ENCODE peak calls at places on chromosomes 6 and 20, in ten cellular contexts. S, I, C, E, W, U, Q, B, Z and G are unnamed samples.

GRCh38 chr6:89682991-89683390 is 44.4 kb upstream of the LYRM2 start:
- DNase-seq in S (no peak), I (no peak), C (no peak), E (no peak), W (no peak), U (no peak), Q (no peak), B (no peak), Z (no peak), G (no peak)

GRCh38 chr20:34047010-34047687 is 53.4 kb downstream of the RALY start:
- DNase-seq in S (no peak), I (no peak), C (no peak), E (no peak), W (no peak), U (no peak), Q (no peak), B (no peak), Z (no peak), G (no peak)

GRCh38 chr6:137216106-137216505 is 3.1 kb downstream of the IFNGR1 start:
- DNase-seq in S (no peak), I (no peak), C (no peak), E (no peak), W (no peak), U (no peak), Q (peak; percentile 53), B (no peak), Z (no peak), G (no peak)

GRCh38 chr6:75751443-75751842 is 2.4 kb downstream of the MYO6 start:
- DNase-seq in S (no peak), I (no peak), C (no peak), E (no peak), W (no peak), U (no peak), Q (no peak), B (no peak), Z (no peak), G (peak; percentile 27)

GRCh38 chr6:30759575-30760239 is 15.4 kb upstream of the IER3 start:
- DNase-seq in S (no peak), I (no peak), C (no peak), E (no peak), W (no peak), U (peak; percentile 88), Q (peak; percentile 76), B (no peak), Z (no peak), G (peak; percentile 90)

GRCh38 chr6:97778290-97779038 is 495.4 kb upstream of the MMS22L start:
- DNase-seq in S (no peak), I (no peak), C (no peak), E (no peak), W (no peak), U (no peak), Q (no peak), B (no peak), Z (no peak), G (no peak)

GRCh38 chr6:139708342-139709199 is 334.1 kb upstream of the CITED2 start:
- DNase-seq in S (no peak), I (no peak), C (no peak), E (no peak), W (no peak), U (peak; percentile 87), Q (peak; percentile 36), B (no peak), Z (no peak), G (peak; percentile 67)

GRCh38 chr6:113508249-113508648 is 348.9 kb upstream of the MARCKS start:
- DNase-seq in S (no peak), I (no peak), C (no peak), E (no peak), W (no peak), U (no peak), Q (no peak), B (no peak), Z (no peak), G (no peak)

GRCh38 chr20:39878809-39879208 is 810.2 kb downstream of the MAFB start:
- DNase-seq in S (no peak), I (no peak), C (no peak), E (no peak), W (no peak), U (no peak), Q (peak; percentile 68), B (no peak), Z (no peak), G (no peak)

GRCh38 chr6:11143394-11144371 is 32.2 kb upstream of the ERVFRD-1 start:
- DNase-seq in S (no peak), I (peak; percentile 56), C (no peak), E (no peak), W (peak; percentile 8), U (peak; percentile 68), Q (peak; percentile 86), B (peak; percentile 84), Z (no peak), G (no peak)

GRCh38 chr20:41690702-41691101 is 72.5 kb upstream of the CHD6 start:
- DNase-seq in S (no peak), I (no peak), C (no peak), E (no peak), W (no peak), U (no peak), Q (no peak), B (no peak), Z (no peak), G (no peak)

GRCh38 chr6:33126101-33126714 is 50.4 kb downstream of the HLA-DPB1 start:
- DNase-seq in S (peak; percentile 84), I (peak; percentile 73), C (peak; percentile 59), E (peak; percentile 34), W (no peak), U (no peak), Q (peak; percentile 17), B (peak; percentile 90), Z (no peak), G (no peak)

GRCh38 chr6:50087231-50087954 is 37.7 kb upstream of the DEFB112 start:
- DNase-seq in S (no peak), I (no peak), C (no peak), E (no peak), W (no peak), U (no peak), Q (peak; percentile 26), B (no peak), Z (no peak), G (peak; percentile 18)

GRCh38 chr6:138607478-138608433 is 108.5 kb upstream of the NHSL1 start:
- DNase-seq in S (no peak), I (no peak), C (no peak), E (no peak), W (no peak), U (no peak), Q (no peak), B (no peak), Z (no peak), G (peak; percentile 52)
- TF ChIP-seq CTCF in S (no peak), I (no peak), C (no peak), E (no peak), W (no peak), U (no peak), Q (no peak), B (no peak), Z (no peak), G (peak; percentile 16)

DNA sequence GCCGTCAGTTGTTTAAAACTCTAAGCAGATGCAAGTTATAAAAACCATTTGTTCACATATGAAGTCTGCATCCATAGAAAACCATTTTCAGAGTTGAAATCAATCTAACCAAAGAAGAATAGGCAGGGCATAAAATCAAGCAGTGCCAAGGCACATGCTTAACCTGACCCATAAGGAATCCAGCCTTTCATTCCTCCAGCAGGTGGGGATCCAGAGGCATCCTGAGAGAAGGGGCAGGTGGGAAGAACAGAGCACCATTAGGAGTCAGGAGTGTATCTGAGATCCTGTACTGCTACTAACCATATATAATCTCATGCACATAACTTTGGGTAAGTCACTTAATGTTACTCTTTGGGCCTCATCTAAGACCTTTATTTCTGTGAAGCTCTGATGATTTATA is 29.4 kb upstream of the FOXO3 start:
- DNase-seq in S (no peak), I (no peak), C (no peak), E (no peak), W (no peak), U (no peak), Q (no peak), B (no peak), Z (no peak), G (no peak)
- TF ChIP-seq CTCF in S (no peak), I (no peak), C (no peak), E (no peak), W (no peak), U (no peak), Q (no peak), B (no peak), Z (no peak), G (no peak)

GRCh38 chr20:36830791-36831691 is 44.9 kb upstream of the TLDC2 start:
- DNase-seq in S (no peak), I (peak; percentile 80), C (no peak), E (no peak), W (no peak), U (peak; percentile 52), Q (no peak), B (peak; percentile 83), Z (no peak), G (no peak)
- TF ChIP-seq CTCF in S (no peak), I (peak; percentile 63), C (no peak), E (peak; percentile 36), W (peak; percentile 40), U (peak; percentile 71), Q (peak; percentile 36), B (peak; percentile 19), Z (no peak), G (peak; percentile 56)

GRCh38 chr6:144064831-144065668 is 30.3 kb downstream of the SF3B5 start:
- DNase-seq in S (no peak), I (no peak), C (no peak), E (no peak), W (no peak), U (no peak), Q (no peak), B (peak; percentile 76), Z (no peak), G (no peak)

GRCh38 chr6:144064402-144064830 is 31.0 kb downstream of the SF3B5 start:
- DNase-seq in S (peak; percentile 54), I (peak; percentile 31), C (peak; percentile 59), E (no peak), W (no peak), U (no peak), Q (no peak), B (peak; percentile 94), Z (no peak), G (no peak)

GRCh38 chr6:144063246-144063743 is 32.1 kb downstream of the SF3B5 start:
- DNase-seq in S (no peak), I (no peak), C (no peak), E (no peak), W (no peak), U (no peak), Q (no peak), B (no peak), Z (no peak), G (no peak)

GRCh38 chr6:144062757-144063156 is 32.6 kb downstream of the SF3B5 start:
- DNase-seq in S (no peak), I (no peak), C (no peak), E (no peak), W (no peak), U (no peak), Q (no peak), B (no peak), Z (no peak), G (no peak)

DNA sequence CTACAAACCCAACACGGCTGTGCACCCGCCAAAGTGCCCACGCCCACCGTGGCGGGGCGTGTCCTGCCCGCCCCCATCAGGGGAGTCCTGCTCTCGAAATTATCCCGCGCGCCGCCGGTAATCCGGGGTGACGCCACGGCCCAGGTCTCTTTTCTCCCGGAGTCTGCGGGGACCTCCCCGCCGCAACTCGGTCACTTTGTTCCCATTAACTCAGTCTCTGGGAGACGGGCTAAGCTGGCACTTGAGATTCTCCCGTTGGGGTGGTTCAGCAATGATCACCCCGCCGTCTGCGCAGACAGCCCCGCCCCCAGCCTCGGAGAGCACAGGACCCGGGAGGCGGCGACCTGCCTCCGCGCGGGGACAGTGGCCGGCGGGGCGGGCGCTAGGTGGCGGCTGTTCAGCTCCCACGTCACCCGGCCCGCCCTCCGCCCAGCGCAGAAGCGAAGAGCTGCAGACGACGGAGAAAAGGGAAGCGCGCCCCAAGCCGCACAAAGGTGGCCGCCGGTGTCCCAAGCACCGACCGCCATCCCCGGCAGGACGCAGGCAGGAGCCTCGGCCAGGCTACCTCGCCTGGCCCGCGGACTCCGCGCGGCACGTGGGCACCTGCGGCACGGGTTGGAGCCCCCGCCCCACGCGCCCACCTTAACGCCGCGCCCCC is 31.5 kb downstream of the SF3B5 start:
- DNase-seq in S (peak; percentile 92), I (peak; percentile 85), C (peak; percentile 91), E (peak; percentile 53), W (peak; percentile 58), U (no peak), Q (peak; percentile 31), B (peak; percentile 100), Z (no peak), G (no peak)
- TF ChIP-seq CTCF in S (no peak), I (peak; percentile 48), C (no peak), E (no peak), W (no peak), U (no peak), Q (no peak), B (peak; percentile 76), Z (peak; percentile 36), G (peak; percentile 21)